ENCODE peak calls at places on chromosomes 4 and X, in seven cellular contexts. T, W, F, V, K, G and B are unnamed samples.

GRCh38 chr4:65416875-65417274 is 253.4 kb downstream of the EPHA5 start:
- DNase-seq in W (no peak), V (no peak), K (no peak), T (no peak), F (no peak), G (peak; percentile 30), B (peak; percentile 82)

GRCh38 chr4:88737304-88738015 is 39.8 kb upstream of the NAP1L5 start:
- DNase-seq in V (peak; percentile 79), F (peak; percentile 30), W (no peak), T (no peak), G (peak; percentile 54), K (no peak), B (no peak)

GRCh38 chr4:155388162-155388561 is 11.4 kb upstream of the MAP9 start:
- DNase-seq in K (no peak), W (no peak), V (no peak), F (no peak), G (no peak), T (no peak), B (no peak)

GRCh38 chr4:148205481-148205880 is 236.7 kb downstream of the NR3C2 start:
- DNase-seq in G (no peak), K (no peak), F (no peak), V (no peak), T (no peak), W (no peak), B (no peak)

GRCh38 chr4:71338846-71339593 is at the start of gene SLC4A4:
- DNase-seq in V (no peak), F (no peak), G (no peak), T (no peak), W (no peak), K (peak; percentile 80), B (peak; percentile 72)

GRCh38 chr4:177246636-177247584 is 62.8 kb upstream of the NEIL3 start:
- DNase-seq in K (peak; percentile 71), F (no peak), T (no peak), V (no peak), W (no peak), G (no peak), B (peak; percentile 28)

GRCh38 chr4:112075129-112075753 is 70.0 kb upstream of the FAM241A start:
- DNase-seq in V (peak; percentile 59), W (peak; percentile 68), T (peak; percentile 67), G (peak; percentile 68), K (peak; percentile 84), F (peak; percentile 67), B (peak; percentile 81)

GRCh38 chr4:101367201-101367600 is 19.9 kb upstream of the PPP3CA start:
- DNase-seq in W (no peak), G (no peak), K (peak; percentile 86), V (no peak), F (peak; percentile 10), T (no peak), B (peak; percentile 86)

GRCh38 chr4:84892950-84893349 is 73.5 kb downstream of the WDFY3 start:
- DNase-seq in V (no peak), G (peak; percentile 35), T (no peak), F (no peak), K (no peak), W (no peak), B (no peak)

GRCh38 chrX:136397001-136397400 is 90.7 kb upstream of the BRS3 start:
- DNase-seq in W (no peak), V (no peak), K (no peak), T (no peak), F (no peak), G (peak; percentile 3), B (peak; percentile 85)

GRCh38 chr4:113383111-113383785 is 333.8 kb downstream of the ANK2 start:
- DNase-seq in W (no peak), V (no peak), T (peak; percentile 15), K (peak; percentile 94), F (no peak), G (no peak), B (peak; percentile 87)

GRCh38 chrX:118655561-118656246 is 71.7 kb upstream of the IL13RA1 start:
- DNase-seq in V (no peak), G (no peak), F (no peak), W (no peak), T (no peak), K (peak; percentile 74), B (peak; percentile 76)

GRCh38 chrX:44152867-44153266 is 179.7 kb upstream of the NDP start:
- DNase-seq in K (peak; percentile 53), V (no peak), W (no peak), G (no peak), F (no peak), T (no peak), B (no peak)

GRCh38 chr4:143587703-143588102 is 74.2 kb downstream of the SMARCA5 start:
- DNase-seq in G (no peak), T (peak; percentile 18), W (no peak), V (peak; percentile 14), K (peak; percentile 38), F (no peak), B (peak; percentile 51)

DNA sequence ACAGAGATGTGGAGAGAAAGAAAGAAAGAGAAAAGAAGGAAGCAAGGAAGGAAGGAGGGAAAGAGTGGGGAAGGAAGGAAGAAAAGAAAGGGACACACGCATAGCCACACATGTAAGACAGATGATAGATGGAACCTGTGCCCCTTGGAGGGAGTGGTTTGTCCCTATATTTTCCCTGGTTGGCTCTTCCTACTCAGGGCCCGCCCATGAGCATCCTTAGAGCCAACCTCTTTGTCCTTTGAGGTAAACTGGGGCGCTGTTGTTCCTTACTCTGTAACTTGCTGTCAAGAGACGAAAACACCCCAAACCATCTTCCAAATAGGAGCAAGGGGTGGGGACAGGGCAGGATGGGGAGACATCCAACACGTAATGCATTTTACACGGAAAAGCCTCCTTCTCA is 220.9 kb downstream of the MAML3 start:
- DNase-seq in F (no peak), T (no peak), V (no peak), W (no peak), G (no peak), K (no peak), B (no peak)
- H4K20me1 ChIP-seq in F (no peaks in the 10 kb centered on the region), T (no peaks in the 10 kb centered on the region), V (no peaks in the 10 kb centered on the region), W (no peaks in the 10 kb centered on the region), G (no peaks in the 10 kb centered on the region), K (no peaks in the 10 kb centered on the region), B (no peaks in the 10 kb centered on the region)

GRCh38 chr4:118775405-118775804 is 60.5 kb downstream of the SEC24D start:
- DNase-seq in V (no peak), K (no peak), W (no peak), T (no peak), F (no peak), G (no peak), B (no peak)

GRCh38 chr4:118774989-118775388 is 60.9 kb downstream of the SEC24D start:
- DNase-seq in W (no peak), F (no peak), G (no peak), V (no peak), T (no peak), K (peak; percentile 53), B (peak; percentile 43)

GRCh38 chr4:118772149-118773081 is 63.5 kb downstream of the SEC24D start:
- DNase-seq in K (peak; percentile 72), W (peak; percentile 67), G (peak; percentile 51), T (peak; percentile 34), V (peak; percentile 60), F (peak; percentile 51), B (peak; percentile 58)

GRCh38 chr4:118773082-118773792 is 62.7 kb downstream of the SEC24D start:
- DNase-seq in T (no peak), G (no peak), V (no peak), W (no peak), F (no peak), K (peak; percentile 46), B (no peak)

GRCh38 chr4:118774321-118774720 is 61.6 kb downstream of the SEC24D start:
- DNase-seq in T (no peak), W (no peak), K (no peak), G (no peak), F (no peak), V (no peak), B (no peak)
- H3K4me2 ChIP-seq in T (no peak overlapping the region), W (no peak overlapping the region), K (peak overlapping the region; percentile 28), G (no peak overlapping the region), F (no peak overlapping the region), V (no peak overlapping the region), B (no peak overlapping the region)

DNA sequence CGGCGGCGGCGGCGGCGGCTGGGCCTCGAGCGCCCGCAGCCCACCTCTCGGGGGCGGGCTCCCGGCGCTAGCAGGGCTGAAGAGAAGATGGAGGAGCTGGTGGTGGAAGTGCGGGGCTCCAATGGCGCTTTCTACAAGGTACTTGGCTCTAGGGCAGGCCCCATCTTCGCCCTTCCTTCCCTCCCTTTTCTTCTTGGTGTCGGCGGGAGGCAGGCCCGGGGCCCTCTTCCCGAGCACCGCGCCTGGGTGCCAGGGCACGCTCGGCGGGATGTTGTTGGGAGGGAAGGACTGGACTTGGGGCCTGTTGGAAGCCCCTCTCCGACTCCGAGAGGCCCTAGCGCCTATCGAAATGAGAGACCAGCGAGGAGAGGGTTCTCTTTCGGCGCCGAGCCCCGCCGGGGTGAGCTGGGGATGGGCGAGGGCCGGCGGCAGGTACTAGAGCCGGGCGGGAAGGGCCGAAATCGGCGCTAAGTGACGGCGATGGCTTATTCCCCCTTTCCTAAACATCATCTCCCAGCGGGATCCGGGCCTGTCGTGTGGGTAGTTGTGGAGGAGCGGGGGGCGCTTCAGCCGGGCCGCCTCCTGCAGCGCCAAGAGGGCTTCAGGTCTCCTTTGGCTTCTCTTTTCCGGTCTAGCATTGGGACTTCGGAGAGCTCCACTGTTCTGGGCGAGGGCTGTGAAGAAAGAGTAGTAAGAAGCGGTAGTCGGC is 528 bp downstream of the FMR1 start:
- DNase-seq in G (peak; percentile 53), T (no peak), V (peak; percentile 35), K (peak; percentile 67), W (peak; percentile 68), F (peak; percentile 35), B (peak; percentile 49)
- TF ChIP-seq EZH2phosphoT487 in G (no peak), T (no peak), V (no peak), K (no peak), W (no peak), F (no peak), B (no peak)

DNA sequence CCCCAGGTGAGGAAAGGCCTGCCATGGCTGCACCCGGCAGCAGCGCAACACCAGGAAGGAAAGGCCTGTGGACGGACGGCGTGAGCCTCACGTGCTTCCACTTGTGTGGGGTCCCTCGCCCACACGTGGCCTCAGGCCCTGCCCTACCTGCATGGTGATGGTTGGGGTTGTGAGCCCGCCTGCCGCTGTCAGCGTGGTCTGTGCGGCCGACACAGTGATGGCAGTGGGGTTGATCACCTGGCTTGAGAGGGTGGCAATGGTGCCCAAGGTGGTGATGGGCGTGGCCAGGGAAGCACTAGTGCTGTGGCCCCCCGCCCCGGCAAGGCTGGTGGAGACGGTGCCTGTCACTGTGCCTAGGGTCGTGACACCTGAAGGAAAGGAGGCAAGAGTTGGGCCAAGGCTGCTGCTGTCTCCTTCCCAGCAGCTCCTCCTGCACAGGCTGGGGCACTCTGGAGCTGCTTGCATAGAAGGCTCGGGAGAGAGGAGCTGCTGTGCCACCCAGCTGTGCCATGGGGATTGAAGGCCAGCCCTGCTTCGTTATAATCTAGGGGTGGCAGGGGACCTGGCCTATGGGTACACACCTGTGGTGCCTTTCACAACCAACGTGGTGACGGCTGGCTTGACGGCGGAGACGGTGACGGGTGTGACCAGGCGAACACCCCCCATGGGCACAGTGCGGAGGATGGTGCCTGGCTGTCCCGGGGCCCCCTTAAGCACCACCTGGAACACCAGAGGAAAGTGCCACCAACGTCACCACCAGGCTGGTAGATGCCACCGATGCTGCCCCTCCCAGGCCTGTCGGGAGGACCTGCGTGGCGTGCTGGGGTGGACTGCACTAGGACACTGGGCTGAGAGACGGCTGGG is 11.8 kb upstream of the RENBP start:
- DNase-seq in F (no peak), T (no peak), V (no peak), G (no peak), K (no peak), W (no peak), B (no peak)
- H4K20me1 ChIP-seq in F (no peaks in the 10 kb centered on the region), T (no peaks in the 10 kb centered on the region), V (no peaks in the 10 kb centered on the region), G (peaks cover 6% of the 10 kb centered on the region), K (no peaks in the 10 kb centered on the region), W (no peaks in the 10 kb centered on the region), B (no peaks in the 10 kb centered on the region)

GRCh38 chr4:41432889-41433288 is 105.1 kb upstream of the LIMCH1 start:
- DNase-seq in T (no peak), G (peak; percentile 71), F (no peak), K (peak; percentile 74), V (no peak), W (no peak), B (no peak)
- H3K4me2 ChIP-seq in T (no peak overlapping the region), G (peak overlapping the region; percentile 42), F (no peak overlapping the region), K (peak overlapping the region; percentile 20), V (no peak overlapping the region), W (no peak overlapping the region), B (no peak overlapping the region)